ENCODE peak calls at places on chromosomes 13 and 19, in seven cellular contexts. V is breast epithelium, F is esophagus muscularis mucosa, G is stomach, S is GM23338, E is Panc1, T is sigmoid colon. I is an unnamed sample. For H3K4me1, the result is how much of the 10 kb centered on the place peaks cover.

GRCh38 chr19:13082192-13083007 is 20.3 kb downstream of the LYL1 start:
- DNase-seq in G (no peak), T (no peak), E (no peak), V (no peak), F (no peak), S (peak), I (no peak)

GRCh38 chr19:4362871-4363545 is 19.6 kb downstream of the MPND start:
- DNase-seq in G (no peak), F (no peak), V (no peak), E (no peak), S (peak), T (no peak), I (no peak)

GRCh38 chr13:92626274-92626673 is 600.3 kb upstream of the GPC6 start:
- DNase-seq in G (no peak), F (no peak), V (no peak), T (no peak), E (no peak), S (no peak), I (no peak)

GRCh38 chr19:6216236-6216995 is 63.4 kb downstream of the MLLT1 start:
- DNase-seq in T (peak), V (no peak), E (no peak), G (no peak), F (no peak), S (no peak), I (no peak)

GRCh38 chr19:35116085-35116801 is 620 bp downstream of the FXYD3 start:
- DNase-seq in T (no peak), S (no peak), F (no peak), E (no peak), G (peak), V (peak), I (peak)

GRCh38 chr19:15779756-15780476 is 7.5 kb upstream of the OR10H5 start:
- DNase-seq in T (peak), G (peak), V (peak), S (no peak), F (peak), E (no peak), I (peak)

GRCh38 chr13:99289674-99290337 is 17.4 kb downstream of the GPR183 start:
- DNase-seq in T (no peak), G (no peak), F (no peak), V (no peak), S (no peak), E (no peak), I (no peak)

GRCh38 chr13:24995225-24995804 is 100.6 kb upstream of the PABPC3 start:
- DNase-seq in E (no peak), V (no peak), S (peak), F (peak), T (peak), G (peak), I (peak)

GRCh38 chr13:41675306-41675705 is 218.0 kb downstream of the RGCC start:
- DNase-seq in G (no peak), F (no peak), S (no peak), E (no peak), V (no peak), T (no peak), I (no peak)

GRCh38 chr13:99986751-99987150 is 5.2 kb downstream of the ZIC2 start:
- DNase-seq in S (peak), G (no peak), V (no peak), E (no peak), T (no peak), F (no peak), I (no peak)

GRCh38 chr13:110312669-110313031 is 5.6 kb downstream of the COL4A2 start:
- DNase-seq in S (no peak), E (no peak), F (no peak), V (peak), T (peak), G (no peak), I (no peak)

GRCh38 chr19:52227196-52227940 is 37.5 kb downstream of the PPP2R1A start:
- DNase-seq in F (no peak), T (no peak), V (no peak), E (no peak), S (no peak), G (no peak), I (no peak)

GRCh38 chr13:93547886-93548285 is 321.3 kb downstream of the GPC6 start:
- DNase-seq in F (no peak), E (no peak), V (no peak), S (no peak), T (no peak), G (no peak), I (no peak)

GRCh38 chr19:21848706-21849105 is 12.7 kb upstream of the ZNF43 start:
- DNase-seq in E (peak), V (no peak), S (no peak), F (no peak), T (no peak), G (no peak), I (no peak)

GRCh38 chr13:38391341-38391740 is 41.7 kb downstream of the UFM1 start:
- DNase-seq in S (no peak), G (no peak), V (no peak), E (no peak), F (no peak), T (no peak), I (no peak)

GRCh38 chr19:40467007-40467565 is 285 bp downstream of the SPTBN4 start:
- DNase-seq in S (peak), V (no peak), F (no peak), G (no peak), E (no peak), T (peak), I (no peak)

GRCh38 chr13:109698779-109699178 is 87.6 kb downstream of the IRS2 start:
- DNase-seq in E (no peak), V (no peak), G (no peak), S (no peak), F (no peak), T (no peak), I (no peak)

GRCh38 chr13:112670864-112671263 is 19.0 kb upstream of the ATP11A start:
- DNase-seq in T (peak), V (no peak), E (no peak), G (no peak), S (no peak), F (no peak), I (no peak)

GRCh38 chr19:4359627-4360000 is 16.3 kb downstream of the MPND start:
- DNase-seq in T (peak), G (no peak), S (no peak), V (no peak), E (no peak), F (no peak), I (no peak)

GRCh38 chr13:95349267-95349666 is 48.0 kb upstream of the ABCC4 start:
- DNase-seq in E (no peak), G (no peak), F (no peak), S (no peak), T (no peak), V (no peak), I (no peak)

GRCh38 chr13:32007494-32007893 is 24.1 kb upstream of the FRY start:
- DNase-seq in G (no peak), S (no peak), E (no peak), V (no peak), F (no peak), T (no peak), I (no peak)

GRCh38 chr19:3788991-3789778 is 3.0 kb upstream of the MATK start:
- DNase-seq in G (no peak), S (no peak), E (no peak), V (no peak), F (no peak), T (no peak), I (no peak)

GRCh38 chr19:49786432-49786831 is 19.6 kb downstream of the AP2A1 start:
- DNase-seq in E (no peak), F (no peak), V (no peak), T (no peak), S (no peak), G (no peak), I (no peak)

GRCh38 chr13:19864339-19865309 is 1.2 kb upstream of the ZMYM5 start:
- DNase-seq in E (no peak), V (peak), S (peak), G (peak), F (no peak), T (peak), I (peak)

GRCh38 chr13:62309904-62310303 is 894.3 kb upstream of the PCDH20 start:
- DNase-seq in S (peak), T (no peak), E (no peak), V (no peak), F (no peak), G (no peak), I (no peak)

GRCh38 chr13:23867027-23867491 is 22.1 kb downstream of the MIPEP start:
- DNase-seq in V (no peak), G (no peak), S (no peak), E (no peak), F (no peak), T (no peak), I (no peak)

GRCh38 chr13:46053162-46054012 is 841 bp upstream of the ZC3H13 start:
- DNase-seq in V (no peak), E (no peak), S (peak), G (no peak), T (no peak), F (no peak), I (no peak)

GRCh38 chr13:79779061-79779460 is 298.1 kb downstream of the NDFIP2 start:
- DNase-seq in T (no peak), V (no peak), S (no peak), F (no peak), E (no peak), G (no peak), I (no peak)

GRCh38 chr13:75480691-75481175 is 1.2 kb downstream of the TBC1D4 start:
- DNase-seq in E (no peak), S (peak), T (peak), V (peak), F (no peak), G (peak), I (peak)

GRCh38 chr13:97268772-97269171 is 46.6 kb downstream of the MBNL2 start:
- DNase-seq in G (no peak), S (peak), T (no peak), E (no peak), F (no peak), V (no peak), I (no peak)

GRCh38 chr13:79349011-79349410 is 57.0 kb downstream of the RBM26 start:
- DNase-seq in F (no peak), S (no peak), V (no peak), E (no peak), T (no peak), G (no peak), I (no peak)

GRCh38 chr13:108154421-108154858 is 60.9 kb downstream of the LIG4 start:
- DNase-seq in F (no peak), S (no peak), G (peak), T (no peak), E (no peak), V (no peak), I (no peak)

GRCh38 chr19:1232231-1232637 is 5.6 kb downstream of the CBARP start:
- DNase-seq in S (no peak), E (no peak), G (no peak), T (no peak), F (no peak), V (no peak), I (no peak)
- H3K27ac ChIP-seq in S (peak), E (peak), G (peak), T (peak), F (peak), V (no peak), I (no peak)

DNA sequence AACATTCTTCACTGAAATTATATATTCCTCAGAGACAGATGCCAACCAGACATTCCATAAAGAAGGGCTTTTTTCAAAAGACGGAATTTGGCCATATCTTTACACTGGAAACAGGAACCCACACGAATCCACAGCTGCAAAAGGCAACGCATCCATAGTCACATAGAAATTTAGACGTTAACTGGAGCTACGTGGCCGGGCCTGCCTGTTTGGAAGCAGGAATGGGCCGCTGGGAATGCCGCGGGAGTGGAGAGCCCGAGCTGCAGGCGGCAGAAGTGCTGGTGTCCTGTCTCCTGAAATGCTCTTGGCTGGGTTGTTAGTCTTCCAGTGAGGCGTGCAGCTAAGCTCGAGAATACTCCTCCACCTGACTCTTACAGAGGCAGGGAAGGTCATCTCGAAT is 122.2 kb downstream of the KL start:
- DNase-seq in V (no peak), E (no peak), F (no peak), G (no peak), T (no peak), S (no peak), I (no peak)
- TF ChIP-seq POLR2AphosphoS5 in V (no peak), E (no peak), F (no peak), G (no peak), T (no peak), S (no peak), I (no peak)

DNA sequence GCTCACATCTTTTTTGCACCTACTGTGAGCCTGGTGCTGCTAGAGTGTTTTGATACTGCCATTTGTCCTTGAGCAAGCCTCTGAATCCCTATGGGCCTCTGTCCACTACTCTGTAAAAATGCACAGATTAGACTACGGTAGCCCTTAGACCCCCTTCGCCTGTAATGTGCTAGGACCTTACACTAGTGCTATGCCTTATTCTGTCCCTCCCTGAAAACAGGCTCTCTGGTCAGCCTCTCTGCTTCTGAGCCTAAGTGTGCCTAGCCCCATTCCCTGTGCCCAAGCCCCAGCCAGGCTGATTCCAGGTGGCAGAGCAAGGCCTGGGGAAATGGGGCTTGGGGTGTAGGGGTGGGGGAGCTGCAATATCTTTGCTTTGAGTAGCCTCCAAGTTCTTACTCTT is 10.7 kb downstream of the HMGB1 start:
- DNase-seq in F (no peak), E (no peak), S (no peak), G (no peak), V (no peak), T (no peak), I (no peak)
- H3K4me1 ChIP-seq in F (under half), E (under half), S (under half), G (under half), V (under half), T (under half), I (under half)

GRCh38 chr19:18062043-18062442 is 24.7 kb downstream of the IL12RB1 start:
- DNase-seq in S (peak), E (no peak), T (no peak), V (no peak), F (no peak), G (no peak), I (no peak)

GRCh38 chr19:18068395-18068794 is 18.3 kb downstream of the IL12RB1 start:
- DNase-seq in G (no peak), S (no peak), T (no peak), V (no peak), F (no peak), E (no peak), I (no peak)

GRCh38 chr19:18069383-18069782 is 17.4 kb downstream of the IL12RB1 start:
- DNase-seq in E (no peak), S (no peak), F (no peak), G (no peak), V (no peak), T (no peak), I (no peak)

GRCh38 chr19:18063463-18063862 is 23.3 kb downstream of the IL12RB1 start:
- DNase-seq in S (peak), V (no peak), F (no peak), E (no peak), T (no peak), G (no peak), I (no peak)

GRCh38 chr19:18065173-18065495 is 21.6 kb downstream of the IL12RB1 start:
- DNase-seq in E (no peak), V (no peak), T (no peak), G (no peak), S (no peak), F (no peak), I (no peak)
- H3K27ac ChIP-seq in E (no peak), V (no peak), T (no peak), G (no peak), S (no peak), F (no peak), I (no peak)

GRCh38 chr13:54573186-54573585 is 1544.6 kb downstream of the OLFM4 start:
- DNase-seq in T (no peak), F (no peak), S (peak), E (no peak), V (no peak), G (no peak), I (no peak)
- TF ChIP-seq POLR2AphosphoS5 in T (no peak), F (no peak), S (no peak), E (no peak), V (no peak), G (no peak), I (no peak)

GRCh38 chr13:40496035-40496810 is 170.2 kb downstream of the FOXO1 start:
- DNase-seq in E (no peak), T (no peak), F (no peak), S (no peak), G (no peak), V (no peak), I (no peak)
- H3K4me1 ChIP-seq in E (under half), T (under half), F (under half), S (under half), G (under half), V (under half), I (under half)

DNA sequence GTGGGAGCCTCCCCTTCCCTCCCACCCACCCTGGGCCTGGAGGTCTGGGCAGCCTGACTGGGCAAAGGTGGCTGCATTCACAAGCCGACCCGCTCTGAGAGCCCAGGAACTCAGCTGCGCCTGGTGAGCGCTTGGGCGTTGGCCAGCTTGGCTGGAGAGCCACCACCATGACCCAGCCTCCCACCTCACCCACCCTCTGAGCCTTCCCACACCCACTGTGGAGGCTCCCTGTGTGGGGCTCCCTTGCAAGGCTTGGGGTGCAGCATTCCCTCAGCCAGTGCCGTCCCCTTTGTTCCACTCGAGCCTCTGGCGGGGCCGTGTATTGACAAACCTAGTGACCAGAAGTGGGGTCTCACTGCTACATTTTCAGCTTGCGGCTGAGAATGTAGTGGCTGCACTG is 15.0 kb upstream of the QTRT1 start:
- DNase-seq in V (no peak), E (no peak), S (no peak), F (no peak), G (no peak), T (no peak), I (no peak)
- H3K27ac ChIP-seq in V (no peak), E (no peak), S (no peak), F (no peak), G (no peak), T (no peak), I (no peak)

GRCh38 chr13:63517376-63517775 is 2101.7 kb upstream of the PCDH20 start:
- DNase-seq in G (no peak), S (no peak), F (no peak), V (no peak), T (no peak), E (no peak), I (no peak)
- TF ChIP-seq POLR2AphosphoS5 in G (no peak), S (no peak), F (no peak), V (no peak), T (no peak), E (no peak), I (no peak)

GRCh38 chr13:42707003-42707402 is 74.4 kb upstream of the FAM216B start:
- DNase-seq in E (no peak), T (no peak), G (no peak), V (no peak), S (no peak), F (no peak), I (no peak)
- H3K4me1 ChIP-seq in E (under half), T (under half), G (under half), V (under half), S (under half), F (under half), I (under half)

I was measured in prostate gland.